ENCODE peak calls at places on chromosome 5, in four cellular contexts. W is colonic mucosa, O is mammary epithelial cell, L is K562. Z is an unnamed sample.

GRCh38 chr5:165903835-165904234 is 2387.6 kb upstream of the WWC1 start:
- DNase-seq in W (no peak), O (no peak), L (no peak), Z (no peak)

GRCh38 chr5:80615266-80615914 is 39.1 kb upstream of the MSH3 start:
- DNase-seq in W (no peak), O (peak; percentile 13), L (no peak), Z (no peak)

GRCh38 chr5:115100556-115100955 is 69.2 kb downstream of the TRIM36 start:
- DNase-seq in W (peak; percentile 33), O (peak; percentile 37), L (no peak), Z (no peak)

GRCh38 chr5:133274597-133274935 is 222.8 kb downstream of the HSPA4 start:
- DNase-seq in W (no peak), O (no peak), L (no peak), Z (no peak)

GRCh38 chr5:171308453-171309275 is at the start of gene TLX3:
- DNase-seq in W (no peak), O (peak; percentile 24), L (no peak), Z (peak; percentile 43)

GRCh38 chr5:136420168-136420916 is 55.0 kb upstream of the TRPC7 start:
- DNase-seq in W (no peak), O (no peak), L (no peak), Z (no peak)

GRCh38 chr5:168480601-168481000 is 5.7 kb upstream of the RARS1 start:
- DNase-seq in W (no peak), O (peak; percentile 41), L (no peak), Z (no peak)

GRCh38 chr5:25862276-25862675 is 1176.1 kb downstream of the CDH9 start:
- DNase-seq in W (no peak), O (no peak), L (peak; percentile 3), Z (no peak)

GRCh38 chr5:177300236-177300880 is 3.2 kb downstream of the RAB24 start:
- DNase-seq in W (peak; percentile 71), O (peak; percentile 53), L (peak; percentile 79), Z (no peak)

GRCh38 chr5:173474881-173475287 is 141.6 kb downstream of the BOD1 start:
- DNase-seq in W (no peak), O (no peak), L (no peak), Z (no peak)

GRCh38 chr5:116574682-116575634 is at the start of gene SEMA6A:
- DNase-seq in W (peak; percentile 97), O (peak; percentile 95), L (peak; percentile 6), Z (peak; percentile 97)

GRCh38 chr5:54867310-54867944 is 118.0 kb downstream of the ESM1 start:
- DNase-seq in W (no peak), O (peak; percentile 16), L (peak; percentile 53), Z (no peak)

GRCh38 chr5:140345919-140346347 is 470 bp downstream of the HBEGF start:
- DNase-seq in W (peak; percentile 61), O (peak; percentile 42), L (no peak), Z (peak; percentile 91)

GRCh38 chr5:38780950-38781349 is 64.9 kb upstream of the OSMR start:
- DNase-seq in W (peak; percentile 53), O (peak; percentile 29), L (peak; percentile 17), Z (no peak)

GRCh38 chr5:56099346-56099745 is 104.6 kb upstream of the IL6ST start:
- DNase-seq in W (no peak), O (no peak), L (no peak), Z (no peak)

GRCh38 chr5:169222934-169223594 is 77.9 kb downstream of the SLIT3 start:
- DNase-seq in W (no peak), O (no peak), L (no peak), Z (no peak)

GRCh38 chr5:56306433-56307150 is 73.5 kb upstream of the ANKRD55 start:
- DNase-seq in W (no peak), O (no peak), L (no peak), Z (no peak)

GRCh38 chr5:43603535-43604363 is 769 bp downstream of the NNT start:
- DNase-seq in W (peak; percentile 85), O (peak; percentile 28), L (peak; percentile 30), Z (peak; percentile 88)

GRCh38 chr5:96781031-96781733 is 26.6 kb downstream of the ERAP1 start:
- DNase-seq in W (no peak), O (peak; percentile 74), L (no peak), Z (no peak)

GRCh38 chr5:173123416-173123815 is 20.9 kb upstream of the BNIP1 start:
- DNase-seq in W (no peak), O (no peak), L (no peak), Z (no peak)

GRCh38 chr5:68343421-68343826 is 127.9 kb downstream of the PIK3R1 start:
- DNase-seq in W (no peak), O (peak; percentile 98), L (peak; percentile 69), Z (no peak)

GRCh38 chr5:166509085-166509484 is 1782.4 kb upstream of the WWC1 start:
- DNase-seq in W (no peak), O (no peak), L (peak; percentile 14), Z (no peak)

GRCh38 chr5:126268697-126269315 is 154.4 kb upstream of the GRAMD2B start:
- DNase-seq in W (no peak), O (no peak), L (no peak), Z (no peak)

GRCh38 chr5:127187711-127188110 is 102.9 kb upstream of the MEGF10 start:
- DNase-seq in W (no peak), O (no peak), L (no peak), Z (no peak)

GRCh38 chr5:133506165-133506564 is 106.2 kb downstream of the FSTL4 start:
- DNase-seq in W (no peak), O (no peak), L (no peak), Z (no peak)

GRCh38 chr5:34490501-34491250 is 165.5 kb upstream of the RAI14 start:
- DNase-seq in W (no peak), O (no peak), L (no peak), Z (no peak)

GRCh38 chr5:151719228-151719861 is 32.6 kb upstream of the SPARC start:
- DNase-seq in W (peak; percentile 45), O (no peak), L (peak; percentile 66), Z (no peak)

GRCh38 chr5:107777161-107777740 is 106.5 kb upstream of the EFNA5 start:
- DNase-seq in W (no peak), O (no peak), L (no peak), Z (no peak)

GRCh38 chr5:116529615-116530014 is 45.0 kb downstream of the SEMA6A start:
- DNase-seq in W (peak; percentile 64), O (no peak), L (no peak), Z (no peak)

GRCh38 chr5:149271717-149272558 is at the start of gene AFAP1L1:
- DNase-seq in W (peak; percentile 50), O (peak; percentile 44), L (peak; percentile 10), Z (peak; percentile 85)

GRCh38 chr5:174750720-174751119 is 26.3 kb downstream of the MSX2 start:
- DNase-seq in W (no peak), O (peak; percentile 33), L (no peak), Z (no peak)

GRCh38 chr5:76850543-76851140 is 828 bp downstream of the S100Z start:
- DNase-seq in W (no peak), O (no peak), L (no peak), Z (no peak)

GRCh38 chr5:169626779-169627178 is 10.3 kb upstream of the DOCK2 start:
- DNase-seq in W (no peak), O (peak; percentile 60), L (no peak), Z (no peak)

GRCh38 chr5:56155992-56156584 is 77.0 kb downstream of the ANKRD55 start:
- DNase-seq in W (no peak), O (no peak), L (no peak), Z (no peak)

GRCh38 chr5:59757442-59757841 is 136.1 kb downstream of the PDE4D start:
- DNase-seq in W (no peak), O (peak; percentile 33), L (no peak), Z (no peak)

GRCh38 chr5:154850255-154851062 is at the start of gene FAXDC2:
- DNase-seq in W (peak; percentile 60), O (peak; percentile 51), L (peak; percentile 74), Z (peak; percentile 89)

GRCh38 chr5:2906302-2907090 is 155.0 kb upstream of the IRX2 start:
- DNase-seq in W (no peak), O (no peak), L (no peak), Z (no peak)

GRCh38 chr5:112616812-112617547 is 120.7 kb upstream of the APC start:
- DNase-seq in W (no peak), O (no peak), L (no peak), Z (no peak)

GRCh38 chr5:107469064-107469463 is 201.7 kb downstream of the EFNA5 start:
- DNase-seq in W (no peak), O (no peak), L (no peak), Z (no peak)

GRCh38 chr5:134873494-134873893 is 677 bp upstream of the TXNDC15 start:
- DNase-seq in W (no peak), O (no peak), L (peak; percentile 23), Z (no peak)

GRCh38 chr5:1096792-1097191 is 15.1 kb downstream of the SLC12A7 start:
- DNase-seq in W (no peak), O (no peak), L (no peak), Z (no peak)
- H3K9ac ChIP-seq in W (no peak overlapping the region), O (no peak overlapping the region), L (peak overlapping the region; percentile 6), Z (no peak overlapping the region)

DNA sequence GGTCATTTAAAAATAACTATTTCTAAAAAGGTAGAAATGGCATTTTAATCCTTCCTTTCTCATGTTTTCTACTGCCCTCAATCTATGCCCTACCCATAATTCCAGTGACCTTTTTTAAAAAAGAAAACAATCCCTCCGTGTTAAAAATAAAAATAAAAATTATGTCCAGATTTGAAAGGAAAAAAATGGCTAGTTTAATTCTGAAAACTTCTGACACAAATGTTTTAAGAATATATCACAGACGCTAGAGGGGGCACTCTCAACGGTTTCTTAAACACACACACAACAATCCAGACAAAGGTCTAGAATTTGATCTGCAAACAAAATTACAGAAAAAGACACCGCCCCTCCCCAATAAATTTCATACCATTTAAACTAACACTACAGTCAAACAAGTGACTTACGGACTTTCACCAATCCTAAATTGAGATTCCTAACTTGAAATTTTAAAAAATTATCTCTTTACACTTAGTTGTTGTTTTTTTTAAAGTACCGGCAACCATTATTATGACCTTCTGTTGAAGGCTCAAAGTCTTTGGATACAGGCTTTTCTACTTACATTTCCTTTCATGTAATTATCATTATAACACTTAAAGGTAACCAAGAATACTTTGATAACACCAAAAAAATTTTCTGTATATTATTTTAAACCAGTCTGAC is 38.2 kb downstream of the CLINT1 start:
- DNase-seq in W (peak; percentile 46), O (peak; percentile 14), L (peak; percentile 56), Z (no peak)
- TF ChIP-seq CTCF in W (peak; percentile 24), O (peak; percentile 47), L (peak; percentile 61), Z (peak; percentile 39)

GRCh38 chr5:158858746-158859145 is 241.0 kb downstream of the EBF1 start:
- DNase-seq in W (no peak), O (no peak), L (no peak), Z (no peak)
- H3K4me1 ChIP-seq in W (no peaks in the 10 kb centered on the region), O (no peaks in the 10 kb centered on the region), L (no peaks in the 10 kb centered on the region), Z (no peaks in the 10 kb centered on the region)

GRCh38 chr5:143228597-143229293 is 174.7 kb downstream of the NR3C1 start:
- DNase-seq in W (no peak), O (no peak), L (no peak), Z (no peak)
- H3K9ac ChIP-seq in W (no peak overlapping the region), O (no peak overlapping the region), L (no peak overlapping the region), Z (no peak overlapping the region)